ENCODE peak calls at places on chromosomes 11 and 22, in eight cellular contexts. N, B, A, F, P, T, X and M are unnamed samples.

GRCh38 chr11:910044-910588 is 494 bp downstream of the CHID1 start:
- DNase-seq in A (no peak), P (no peak), F (no peak), T (no peak), B (peak; percentile 20), N (peak; percentile 25), X (no peak), M (no peak)

GRCh38 chr11:70159612-70160570 is 43.2 kb upstream of the FADD start:
- DNase-seq in P (peak; percentile 27), B (peak; percentile 81), F (no peak), A (peak; percentile 86), N (no peak), X (peak; percentile 99), T (peak; percentile 47), M (no peak)

GRCh38 chr11:83070044-83070877 is 1.4 kb downstream of the RAB30 start:
- DNase-seq in T (peak; percentile 60), A (no peak), F (peak; percentile 80), N (no peak), P (peak; percentile 84), X (peak; percentile 84), B (peak; percentile 85), M (no peak)

GRCh38 chr11:14124345-14124744 is 161.8 kb downstream of the SPON1 start:
- DNase-seq in P (no peak), A (no peak), T (no peak), F (no peak), B (no peak), X (no peak), N (no peak), M (peak; percentile 83)

GRCh38 chr11:76617553-76618265 is 52.8 kb downstream of the LRRC32 start:
- DNase-seq in B (peak; percentile 81), T (peak; percentile 55), N (no peak), A (no peak), P (peak; percentile 86), F (no peak), X (no peak), M (no peak)

GRCh38 chr11:78414321-78415051 is 3.1 kb downstream of the GAB2 start:
- DNase-seq in P (no peak), F (peak; percentile 51), B (no peak), T (peak; percentile 43), X (peak; percentile 64), N (peak; percentile 42), A (no peak), M (no peak)

GRCh38 chr11:57514538-57515331 is 767 bp downstream of the SLC43A1 start:
- DNase-seq in B (peak; percentile 29), N (peak; percentile 65), X (peak; percentile 54), T (peak; percentile 24), A (no peak), P (peak; percentile 21), F (peak; percentile 80), M (peak; percentile 92)

GRCh38 chr11:104968365-104968855 is at the start of gene CASP4:
- DNase-seq in F (no peak), P (peak; percentile 89), T (peak; percentile 78), A (no peak), N (peak; percentile 2), X (peak; percentile 81), B (peak; percentile 77), M (no peak)

GRCh38 chr11:66999555-66999954 is 23.4 kb upstream of the SYT12 start:
- DNase-seq in X (no peak), P (no peak), B (no peak), A (no peak), F (no peak), N (no peak), T (no peak), M (no peak)

GRCh38 chr11:111707691-111708067 is 58.5 kb downstream of the PPP2R1B start:
- DNase-seq in T (no peak), N (no peak), X (no peak), P (no peak), B (no peak), F (no peak), A (no peak), M (no peak)

GRCh38 chr11:58867556-58867955 is 23.1 kb upstream of the GLYATL2 start:
- DNase-seq in N (no peak), F (no peak), P (no peak), T (no peak), A (no peak), X (peak; percentile 27), B (no peak), M (no peak)

GRCh38 chr11:72353861-72354260 is 80.5 kb downstream of the CLPB start:
- DNase-seq in P (no peak), X (peak; percentile 24), N (no peak), F (peak; percentile 62), T (peak; percentile 22), B (no peak), A (no peak), M (no peak)

GRCh38 chr11:26946209-26946828 is 47.6 kb upstream of the FIBIN start:
- DNase-seq in F (no peak), B (peak; percentile 77), X (no peak), T (peak; percentile 69), P (peak; percentile 90), A (no peak), N (no peak), M (no peak)

GRCh38 chr11:62427630-62428233 is 8.9 kb downstream of the SCGB1A1 start:
- DNase-seq in P (peak; percentile 71), A (no peak), N (no peak), X (peak; percentile 35), F (no peak), B (peak; percentile 74), T (peak; percentile 58), M (no peak)

GRCh38 chr22:35538801-35539321 is 1.8 kb upstream of the RASD2 start:
- DNase-seq in X (peak; percentile 64), N (peak; percentile 62), B (no peak), P (no peak), T (no peak), A (no peak), F (peak; percentile 81), M (no peak)

GRCh38 chr11:44110231-44110679 is 14.8 kb downstream of the EXT2 start:
- DNase-seq in X (peak; percentile 66), P (peak; percentile 35), B (peak; percentile 30), A (no peak), N (peak; percentile 65), F (peak; percentile 62), T (peak; percentile 40), M (no peak)

GRCh38 chr22:47810505-47811500 is 1048.4 kb downstream of the TBC1D22A start:
- DNase-seq in B (no peak), F (no peak), P (no peak), T (no peak), X (no peak), A (no peak), N (no peak), M (no peak)

GRCh38 chr11:15038963-15039362 is 34.4 kb upstream of the CALCB start:
- DNase-seq in F (peak; percentile 30), N (peak; percentile 3), P (peak; percentile 24), A (no peak), B (peak; percentile 2), X (peak; percentile 20), T (peak; percentile 15), M (no peak)

GRCh38 chr11:78417175-78417887 is at the start of gene GAB2:
- DNase-seq in T (no peak), P (no peak), F (no peak), N (no peak), B (no peak), X (peak; percentile 36), A (no peak), M (no peak)

GRCh38 chr11:129853508-129854228 is 38.0 kb downstream of the TMEM45B start:
- DNase-seq in A (peak; percentile 93), P (no peak), T (peak; percentile 49), N (peak; percentile 52), B (peak; percentile 8), F (peak; percentile 23), X (peak; percentile 99), M (no peak)

GRCh38 chr11:96091476-96091875 is 167.6 kb upstream of the MTMR2 start:
- DNase-seq in X (peak; percentile 68), B (no peak), N (peak; percentile 64), P (no peak), T (peak; percentile 27), A (no peak), F (no peak), M (no peak)

GRCh38 chr11:2138436-2139117 is 612 bp downstream of the IGF2 start:
- DNase-seq in P (no peak), B (no peak), F (peak; percentile 56), A (no peak), T (no peak), N (no peak), X (no peak), M (no peak)
- H3K4me3 ChIP-seq in P (no peak overlapping the region), B (peak overlapping the region; percentile 39), F (peak overlapping the region; percentile 59), A (peak overlapping the region; percentile 46), T (peak overlapping the region; percentile 44), N (no peak overlapping the region), X (peak overlapping the region; percentile 60), M (peak overlapping the region; percentile 57)

GRCh38 chr11:36469063-36469462 is 41.0 kb downstream of the TRAF6 start:
- DNase-seq in P (no peak), B (peak; percentile 37), A (no peak), T (no peak), F (peak; percentile 93), X (no peak), N (no peak), M (no peak)
- TF ChIP-seq CTCF in P (peak; percentile 50), B (no peak), A (no peak), T (peak; percentile 34), F (peak; percentile 87), X (peak; percentile 47), N (peak; percentile 61), M (no peak)

DNA sequence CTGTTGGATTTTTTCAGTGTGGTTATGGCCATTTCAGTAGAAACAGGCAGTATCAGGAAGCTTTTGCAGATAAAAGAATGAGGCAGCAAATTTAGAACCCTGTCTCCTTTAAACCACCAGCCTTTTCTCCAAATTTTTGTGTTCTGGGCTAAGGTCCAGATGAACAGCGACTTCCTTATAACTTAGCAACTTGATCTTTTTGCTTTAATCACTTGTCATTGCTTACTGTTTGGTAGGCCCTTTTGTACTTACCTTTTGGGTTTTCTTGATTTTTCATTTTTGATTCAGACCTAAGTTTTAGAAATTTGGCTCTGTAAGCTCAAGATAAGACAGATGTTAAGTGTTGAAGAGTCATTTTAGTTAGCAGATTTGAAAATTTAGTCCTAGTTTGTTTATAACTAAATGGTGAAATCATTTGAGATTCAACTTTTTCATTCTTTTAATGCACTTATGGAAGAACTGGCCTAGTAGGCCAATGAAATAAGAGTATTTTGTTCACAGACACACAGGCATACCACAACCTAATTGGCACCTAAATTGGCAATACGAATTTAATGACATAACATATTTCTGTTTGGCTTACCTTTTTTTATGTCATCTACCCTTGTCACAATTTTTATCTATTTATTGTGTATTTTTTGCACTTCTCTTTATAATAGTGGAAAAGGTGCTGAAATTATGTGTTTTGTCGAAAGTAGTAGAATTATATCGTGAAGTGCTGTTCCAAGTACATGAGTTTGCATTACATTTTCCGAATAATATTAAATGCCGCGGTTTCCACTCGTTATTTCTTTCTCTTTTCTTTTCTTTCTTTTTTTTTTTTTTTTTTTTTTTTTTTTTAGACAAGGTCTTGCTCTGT is 2.1 kb downstream of the RTN3 start:
- DNase-seq in F (no peak), P (peak; percentile 50), B (peak; percentile 65), A (no peak), X (peak; percentile 56), N (no peak), T (peak; percentile 53), M (no peak)
- H3K4me3 ChIP-seq in F (peak overlapping the region; percentile 82), P (peak overlapping the region; percentile 97), B (peak overlapping the region; percentile 85), A (peak overlapping the region; percentile 76), X (peak overlapping the region; percentile 85), N (peak overlapping the region; percentile 82), T (peak overlapping the region; percentile 87), M (peak overlapping the region; percentile 89)

DNA sequence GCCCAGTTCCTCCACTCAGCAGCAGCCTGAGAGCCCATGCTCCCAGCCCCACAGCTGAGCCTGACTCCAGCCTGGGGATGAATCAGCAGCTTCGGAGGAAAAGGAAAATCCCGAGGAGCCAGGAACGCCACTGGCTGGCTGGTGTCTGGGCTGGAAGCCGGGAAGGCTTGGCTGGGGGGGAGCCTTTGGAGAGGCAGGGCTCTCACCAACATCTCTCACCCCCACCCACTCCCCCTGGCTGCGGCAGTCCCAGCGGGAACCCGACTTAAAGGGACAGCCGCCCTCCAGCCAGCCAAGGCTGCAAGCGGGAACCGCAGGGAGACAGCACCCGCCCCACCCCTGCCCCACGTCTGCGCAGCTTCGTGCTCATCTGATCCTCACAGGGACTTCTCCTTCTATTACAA is 28.4 kb downstream of the KIAA0930 start:
- DNase-seq in B (peak; percentile 95), P (peak; percentile 92), N (no peak), F (peak; percentile 63), X (no peak), T (peak; percentile 96), A (peak; percentile 64), M (no peak)
- TF ChIP-seq CTCF in B (no peak), P (no peak), N (no peak), F (no peak), X (no peak), T (peak; percentile 17), A (no peak), M (peak; percentile 17)